ENCODE peak calls at places on chromosomes 4 and X, in six cellular contexts. One of them, this sample, is unnamed.
A peak's percentile ranks its signal among the peaks of the same experiment; 100 is the strongest.

GRCh38 chr4:91427171-91427570 is 876.6 kb upstream of the GRID2 start:
- DNase-seq in D341Med: no peak
- DNase-seq in activated T-helper 1 cell treated with anti-CD3 and anti-CD28 coated beads, Interleukin-2, amount 50 U/mL, for 16 hours: no peak
- DNase-seq in posterior vena cava: no peak
- DNase-seq in ELR: no peak
- DNase-seq in bronchial epithelial cell: peak; percentile 95
- DNase-seq in this sample: no peak

GRCh38 chr4:26081795-26082498 is 167.9 kb downstream of the SMIM20 start:
- DNase-seq in posterior vena cava: no peak
- DNase-seq in ELR: peak; percentile 59
- DNase-seq in D341Med: peak; percentile 64
- DNase-seq in bronchial epithelial cell: peak; percentile 76
- DNase-seq in activated T-helper 1 cell treated with anti-CD3 and anti-CD28 coated beads, Interleukin-2, amount 50 U/mL, for 16 hours: no peak
- DNase-seq in this sample: no peak

GRCh38 chr4:150713251-150713650 is 131.3 kb downstream of the MAB21L2 start:
- DNase-seq in activated T-helper 1 cell treated with anti-CD3 and anti-CD28 coated beads, Interleukin-2, amount 50 U/mL, for 16 hours: no peak
- DNase-seq in posterior vena cava: no peak
- DNase-seq in ELR: no peak
- DNase-seq in bronchial epithelial cell: no peak
- DNase-seq in D341Med: no peak
- DNase-seq in this sample: no peak

GRCh38 chr4:7815562-7815961 is 124.1 kb downstream of the AFAP1 start:
- DNase-seq in activated T-helper 1 cell treated with anti-CD3 and anti-CD28 coated beads, Interleukin-2, amount 50 U/mL, for 16 hours: no peak
- DNase-seq in D341Med: no peak
- DNase-seq in bronchial epithelial cell: peak; percentile 55
- DNase-seq in posterior vena cava: no peak
- DNase-seq in ELR: peak; percentile 93
- DNase-seq in this sample: no peak

GRCh38 chrX:22090181-22090580 is 58.1 kb downstream of the PHEX start:
- DNase-seq in activated T-helper 1 cell treated with anti-CD3 and anti-CD28 coated beads, Interleukin-2, amount 50 U/mL, for 16 hours: no peak
- DNase-seq in posterior vena cava: no peak
- DNase-seq in ELR: no peak
- DNase-seq in bronchial epithelial cell: no peak
- DNase-seq in D341Med: no peak
- DNase-seq in this sample: no peak

GRCh38 chr4:149889976-149890375 is 74.3 kb upstream of the IQCM start:
- DNase-seq in ELR: no peak
- DNase-seq in bronchial epithelial cell: no peak
- DNase-seq in activated T-helper 1 cell treated with anti-CD3 and anti-CD28 coated beads, Interleukin-2, amount 50 U/mL, for 16 hours: no peak
- DNase-seq in posterior vena cava: no peak
- DNase-seq in D341Med: no peak
- DNase-seq in this sample: no peak

GRCh38 chrX:96611619-96612362 is 72.9 kb upstream of the DIAPH2 start:
- DNase-seq in posterior vena cava: no peak
- DNase-seq in ELR: peak; percentile 1
- DNase-seq in activated T-helper 1 cell treated with anti-CD3 and anti-CD28 coated beads, Interleukin-2, amount 50 U/mL, for 16 hours: no peak
- DNase-seq in D341Med: no peak
- DNase-seq in bronchial epithelial cell: peak; percentile 6
- DNase-seq in this sample: no peak

GRCh38 chr4:69640289-69640688 is 847 bp upstream of the UGT2A2 start:
- DNase-seq in posterior vena cava: no peak
- DNase-seq in ELR: no peak
- DNase-seq in D341Med: no peak
- DNase-seq in bronchial epithelial cell: peak; percentile 50
- DNase-seq in activated T-helper 1 cell treated with anti-CD3 and anti-CD28 coated beads, Interleukin-2, amount 50 U/mL, for 16 hours: no peak
- DNase-seq in this sample: no peak

GRCh38 chr4:118905546-118905945 is 16.9 kb downstream of the SYNPO2 start:
- DNase-seq in activated T-helper 1 cell treated with anti-CD3 and anti-CD28 coated beads, Interleukin-2, amount 50 U/mL, for 16 hours: no peak
- DNase-seq in D341Med: no peak
- DNase-seq in posterior vena cava: no peak
- DNase-seq in ELR: peak; percentile 11
- DNase-seq in bronchial epithelial cell: no peak
- DNase-seq in this sample: no peak

This sample was measured in RWPE2.